ENCODE peak calls at places on chromosomes 2 and 18, in six cellular contexts. Q is effector memory CD4-positive, alpha-beta T cell; N is lung; X is A549; J is OCI-LY7; L is naive thymus-derived CD4-positive, alpha-beta T cell. I is an unnamed sample.

GRCh38 chr2:111919794-111920608 is 21.6 kb downstream of the MERTK start:
- DNase-seq in Q (no peak), X (no peak), N (peak), J (no peak), L (no peak), I (no peak)

GRCh38 chr2:172339431-172340010 is 87.9 kb upstream of the ITGA6 start:
- DNase-seq in L (no peak), J (no peak), Q (no peak), N (no peak), X (no peak), I (peak)

GRCh38 chr18:23812566-23813440 is 123.5 kb downstream of the LAMA3 start:
- DNase-seq in N (no peak), X (peak), Q (no peak), J (peak), L (no peak), I (peak)

GRCh38 chr18:78768655-78769501 is 210.7 kb upstream of the SALL3 start:
- DNase-seq in Q (no peak), X (no peak), L (no peak), J (no peak), N (no peak), I (no peak)

GRCh38 chr18:23115683-23116096 is 19.6 kb upstream of the CABLES1 start:
- DNase-seq in N (no peak), L (no peak), J (no peak), Q (no peak), X (peak), I (peak)

GRCh38 chr2:236562434-236562833 is 7.2 kb upstream of the ACKR3 start:
- DNase-seq in X (peak), Q (no peak), J (peak), N (no peak), L (no peak), I (no peak)

GRCh38 chr2:215828528-215829184 is 184.7 kb downstream of the MREG start:
- DNase-seq in Q (peak), X (peak), J (peak), N (peak), L (peak), I (peak)

GRCh38 chr2:63735931-63736820 is 105.5 kb upstream of the UGP2 start:
- DNase-seq in N (no peak), J (no peak), Q (no peak), X (no peak), L (no peak), I (peak)

GRCh38 chr18:70411307-70411706 is 122.5 kb downstream of the SOCS6 start:
- DNase-seq in J (no peak), X (no peak), N (no peak), L (no peak), Q (no peak), I (no peak)

GRCh38 chr2:10390369-10390801 is 57.7 kb downstream of the ODC1 start:
- DNase-seq in L (no peak), Q (no peak), J (no peak), N (no peak), X (no peak), I (no peak)

GRCh38 chr2:144516981-144517824 is 2.7 kb downstream of the ZEB2 start:
- DNase-seq in J (peak), X (peak), Q (peak), L (peak), N (no peak), I (peak)

GRCh38 chr2:162106146-162106551 is 32.1 kb upstream of the DPP4 start:
- DNase-seq in L (no peak), Q (no peak), J (no peak), N (no peak), X (no peak), I (peak)

GRCh38 chr2:173858297-173858731 is 106.9 kb downstream of the SP3 start:
- DNase-seq in J (peak), L (no peak), N (no peak), Q (no peak), X (no peak), I (no peak)

GRCh38 chr18:74453642-74454198 is 3.4 kb downstream of the DIPK1C start:
- DNase-seq in Q (no peak), J (no peak), N (no peak), L (no peak), X (no peak), I (no peak)

GRCh38 chr2:23385351-23385747 is 370 bp downstream of the KLHL29 start:
- DNase-seq in L (peak), J (peak), Q (no peak), X (peak), N (no peak), I (peak)

GRCh38 chr2:45343618-45344017 is 267.4 kb downstream of the SRBD1 start:
- DNase-seq in X (no peak), J (no peak), N (peak), Q (no peak), L (no peak), I (no peak)

GRCh38 chr2:45344071-45344470 is 267.0 kb downstream of the SRBD1 start:
- DNase-seq in X (no peak), Q (no peak), J (no peak), N (peak), L (no peak), I (no peak)

GRCh38 chr2:45345331-45346305 is 265.4 kb downstream of the SRBD1 start:
- DNase-seq in J (no peak), Q (no peak), X (no peak), N (peak), L (no peak), I (no peak)

GRCh38 chr2:45339253-45339652 is 271.8 kb downstream of the SRBD1 start:
- DNase-seq in J (no peak), X (no peak), N (no peak), Q (no peak), L (no peak), I (no peak)

GRCh38 chr2:45344502-45344901 is 266.6 kb downstream of the SRBD1 start:
- DNase-seq in L (no peak), Q (no peak), N (peak), X (no peak), J (no peak), I (no peak)
- H3K4me3 ChIP-seq in L (no peak), Q (no peak), N (no peak), X (no peak), J (no peak), I (no peak)

DNA sequence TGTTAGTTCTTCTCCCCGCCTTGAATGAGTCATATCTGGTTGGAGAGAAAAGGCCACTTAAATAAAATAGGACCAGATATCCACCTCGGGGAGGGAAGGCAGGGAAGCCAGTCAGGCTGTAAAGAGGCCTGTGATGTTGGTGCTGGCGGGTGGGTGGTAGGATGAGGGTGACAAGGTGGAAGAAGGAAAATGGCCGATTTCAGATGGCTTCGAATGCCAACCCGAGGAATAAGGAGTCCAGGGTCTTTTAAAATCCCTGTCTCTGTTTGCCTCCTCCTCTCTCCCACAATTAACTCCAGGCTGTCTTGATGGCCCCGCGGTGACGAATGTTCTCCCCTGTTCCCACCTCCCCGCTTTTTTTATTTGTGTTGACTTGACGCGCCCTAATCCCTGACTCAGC is 41.5 kb downstream of the CELF4 start:
- DNase-seq in X (no peak), L (no peak), J (no peak), Q (no peak), N (no peak), I (no peak)
- H3K4me3 ChIP-seq in X (peak), L (no peak), J (no peak), Q (no peak), N (no peak), I (no peak)

GRCh38 chr2:240455719-240456606 is 20.5 kb downstream of the GPC1 start:
- DNase-seq in X (no peak), L (no peak), J (no peak), N (no peak), Q (no peak), I (no peak)

GRCh38 chr2:240454031-240454901 is 18.8 kb downstream of the GPC1 start:
- DNase-seq in Q (no peak), N (no peak), X (no peak), L (no peak), J (no peak), I (no peak)

GRCh38 chr2:240453461-240454030 is 18.1 kb downstream of the GPC1 start:
- DNase-seq in L (no peak), J (no peak), X (no peak), N (no peak), Q (no peak), I (no peak)

GRCh38 chr2:240456607-240457222 is 21.3 kb downstream of the GPC1 start:
- DNase-seq in L (no peak), Q (no peak), N (no peak), J (no peak), X (no peak), I (no peak)

DNA sequence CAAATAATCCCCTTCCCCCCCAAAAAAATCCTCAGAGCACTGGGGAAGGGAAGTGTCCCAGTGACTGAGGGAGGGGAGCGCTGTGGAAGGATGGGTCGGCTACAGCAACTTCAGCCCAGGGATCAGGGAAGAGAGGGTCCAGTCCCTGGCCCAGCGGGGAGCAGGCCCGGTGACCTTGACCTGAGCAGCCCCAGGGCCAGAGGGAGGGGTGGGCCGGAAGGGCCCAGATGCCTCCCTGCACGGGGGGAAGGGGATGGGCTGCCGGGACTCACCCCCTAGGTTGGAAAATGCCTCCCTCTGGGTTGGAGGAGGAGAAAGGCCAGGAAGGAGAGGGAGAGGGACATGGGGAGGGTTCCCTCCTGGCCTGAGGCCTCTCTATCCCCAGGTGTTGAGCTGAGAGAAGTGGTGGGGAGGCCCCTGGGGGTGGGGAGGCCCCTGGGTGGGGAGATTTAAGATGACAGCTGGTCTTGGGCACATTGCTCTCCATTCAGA is 19.8 kb downstream of the GPC1 start:
- DNase-seq in J (no peak), L (no peak), X (no peak), N (no peak), Q (no peak), I (no peak)
- H3K4me3 ChIP-seq in J (no peak), L (no peak), X (no peak), N (no peak), Q (no peak), I (no peak)

DNA sequence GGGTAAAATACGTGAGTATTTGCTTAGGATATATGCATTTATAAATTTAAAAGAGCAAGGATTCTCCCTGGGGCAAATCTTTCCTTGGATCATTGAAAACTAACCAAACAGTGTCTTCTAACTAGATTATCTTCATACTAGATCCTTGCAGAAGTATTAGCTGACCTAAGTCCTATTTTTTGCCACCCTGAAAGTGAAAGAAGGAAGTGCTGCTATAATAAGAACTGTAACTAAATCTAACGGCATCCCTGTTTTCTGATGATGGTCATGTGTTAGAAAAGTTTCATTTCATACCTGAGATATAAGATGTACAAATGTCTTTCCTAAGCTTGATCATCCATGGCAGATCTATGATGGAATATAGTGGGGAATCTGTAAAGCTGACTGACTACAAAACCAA is 102.7 kb downstream of the MAP2 start:
- DNase-seq in N (no peak), L (no peak), Q (no peak), J (no peak), X (no peak), I (no peak)
- H3K4me3 ChIP-seq in N (no peak), L (no peak), Q (no peak), J (no peak), X (no peak), I (no peak)

GRCh38 chr2:239290618-239291504 is 110.0 kb downstream of the HDAC4 start:
- DNase-seq in Q (no peak), N (no peak), X (no peak), J (no peak), L (no peak), I (peak)
- H3K4me3 ChIP-seq in Q (no peak), N (no peak), X (no peak), J (no peak), L (no peak), I (no peak)

GRCh38 chr2:222504714-222505113 is 80.4 kb downstream of the SGPP2 start:
- DNase-seq in N (no peak), X (no peak), Q (no peak), L (no peak), J (no peak), I (no peak)
- H3K4me3 ChIP-seq in N (no peak), X (no peak), Q (no peak), L (no peak), J (no peak), I (no peak)

I was measured in mammary epithelial cell.